ENCODE peak calls at places on chromosomes 12 and 14, in four cellular contexts. B, C, P and T are unnamed samples.

GRCh38 chr12:13252024-13252423 is 55.5 kb downstream of the EMP1 start:
- DNase-seq in B (no peak), C (no peak), P (no peak), T (no peak)

GRCh38 chr14:104140213-104140462 is 1.8 kb downstream of the KIF26A start:
- DNase-seq in B (no peak), C (no peak), P (peak), T (no peak)

GRCh38 chr12:109630815-109631214 is 57.2 kb downstream of the MVK start:
- DNase-seq in B (no peak), C (no peak), P (no peak), T (no peak)

GRCh38 chr14:33780035-33780434 is 170.8 kb downstream of the EGLN3 start:
- DNase-seq in B (no peak), C (no peak), P (no peak), T (no peak)

GRCh38 chr14:59852350-59852749 is 18.2 kb downstream of the RTN1 start:
- DNase-seq in B (no peak), C (no peak), P (no peak), T (no peak)

GRCh38 chr12:95582230-95583058 is 31.2 kb upstream of the USP44 start:
- DNase-seq in B (no peak), C (peak), P (no peak), T (peak)

GRCh38 chr14:76710093-76711010 is 50.9 kb upstream of the VASH1 start:
- DNase-seq in B (peak), C (peak), P (no peak), T (peak)

GRCh38 chr14:21866479-21866878 is 192.9 kb upstream of the OR4E1 start:
- DNase-seq in B (no peak), C (no peak), P (no peak), T (no peak)

GRCh38 chr14:99065551-99065950 is 206.4 kb downstream of the BCL11B start:
- DNase-seq in B (no peak), C (no peak), P (no peak), T (no peak)

GRCh38 chr14:72560856-72561493 is 332.9 kb downstream of the DPF3 start:
- DNase-seq in B (no peak), C (no peak), P (no peak), T (no peak)
- TF ChIP-seq CTCF in B (no peak), C (no peak), P (no peak), T (no peak)

GRCh38 chr12:120265483-120266179 is at the start of gene PXN:
- DNase-seq in B (peak), C (peak), P (peak), T (peak)
- TF ChIP-seq POLR2A in B (no peak), C (peak), P (peak), T (peak)

GRCh38 chr12:129195081-129195480 is 341.8 kb downstream of the GLT1D1 start:
- DNase-seq in B (no peak), C (no peak), P (no peak), T (no peak)

GRCh38 chr12:129190827-129191226 is 337.5 kb downstream of the GLT1D1 start:
- DNase-seq in B (no peak), C (no peak), P (no peak), T (no peak)

GRCh38 chr12:129196927-129197326 is 343.6 kb downstream of the GLT1D1 start:
- DNase-seq in B (no peak), C (no peak), P (no peak), T (no peak)

GRCh38 chr12:129193263-129193871 is 340.1 kb downstream of the GLT1D1 start:
- DNase-seq in B (peak), C (no peak), P (no peak), T (peak)
- TF ChIP-seq CTCF in B (peak), C (peak), P (no peak), T (peak)

GRCh38 chr14:28931999-28932398 is 165.4 kb downstream of the FOXG1 start:
- DNase-seq in B (no peak), C (no peak), P (no peak), T (no peak)
- TF ChIP-seq POLR2A in B (no peak), C (no peak), P (no peak), T (no peak)

GRCh38 chr14:70567791-70568190 is 32.7 kb downstream of the MED6 start:
- DNase-seq in B (peak), C (peak), P (no peak), T (peak)
- TF ChIP-seq CTCF in B (peak), C (peak), P (no peak), T (peak)

DNA sequence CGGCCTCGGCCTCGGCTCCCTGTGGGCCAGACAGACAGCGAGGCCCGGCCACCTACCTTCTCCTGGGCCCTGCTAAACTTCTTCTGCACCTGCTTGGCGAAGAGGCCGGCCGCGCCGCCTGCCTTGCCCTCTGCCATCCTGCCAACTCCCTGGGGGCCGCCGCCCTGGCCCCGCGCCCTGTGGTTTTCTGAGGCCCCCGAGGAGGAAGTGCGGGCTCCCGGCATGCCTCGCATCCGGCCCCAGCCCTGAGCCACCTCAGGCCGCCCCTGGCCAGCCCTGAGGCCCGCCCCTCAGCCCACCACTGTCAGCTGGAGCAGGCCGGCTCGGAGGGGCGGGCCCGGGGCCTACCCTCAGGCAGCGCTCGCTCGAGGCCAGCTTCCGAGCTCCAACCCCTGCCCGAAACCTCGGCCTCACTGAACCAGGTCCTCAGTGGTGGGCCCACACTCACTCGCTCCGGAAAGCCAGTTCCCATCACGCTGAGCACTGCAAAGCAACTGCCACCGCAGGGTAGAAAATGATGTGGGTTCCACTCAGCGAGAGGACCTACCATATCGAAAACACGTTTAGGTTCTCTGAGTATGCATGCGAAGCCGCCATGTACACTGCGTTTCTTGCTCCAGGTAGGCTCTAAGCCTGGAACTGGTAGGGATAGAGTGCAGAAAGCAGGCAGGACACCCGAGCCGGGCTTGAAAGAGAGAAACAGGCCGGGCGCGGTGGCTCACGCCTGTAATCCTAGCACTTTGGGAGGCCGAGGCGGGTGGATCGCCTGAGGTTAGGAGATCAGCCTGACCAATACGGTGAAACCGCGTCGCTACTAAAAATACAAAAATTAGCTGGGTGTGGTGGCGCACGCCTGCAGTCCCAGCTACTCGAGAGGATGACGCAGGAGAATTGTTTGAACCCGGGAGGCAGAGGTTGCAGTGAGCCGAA is at the start of gene BIN2:
- DNase-seq in B (peak), C (no peak), P (no peak), T (peak)
- TF ChIP-seq POLR2A in B (no peak), C (no peak), P (no peak), T (peak)

GRCh38 chr14:80844872-80845271 is 96.7 kb downstream of the CEP128 start:
- DNase-seq in B (no peak), C (no peak), P (no peak), T (no peak)

GRCh38 chr14:80847093-80847492 is 94.4 kb downstream of the CEP128 start:
- DNase-seq in B (no peak), C (no peak), P (no peak), T (no peak)

GRCh38 chr14:80845877-80846276 is 95.7 kb downstream of the CEP128 start:
- DNase-seq in B (no peak), C (no peak), P (no peak), T (no peak)

GRCh38 chr14:80850197-80850814 is 91.2 kb downstream of the CEP128 start:
- DNase-seq in B (no peak), C (peak), P (no peak), T (peak)
- TF ChIP-seq CTCF in B (peak), C (peak), P (peak), T (no peak)